ENCODE peak calls at places on chromosomes 4 and X, in eight cellular contexts. B is cardiac muscle cell, I is stomach, C is lower lobe of right lung, S is AG04450, X is transverse colon, R is pancreas, Y is GM06990. A is an unnamed sample.

GRCh38 chr4:42142586-42142985 is 9.9 kb downstream of the BEND4 start:
- DNase-seq in I (no peak), B (no peak), S (no peak), Y (no peak), R (no peak), C (no peak), X (no peak), A (no peak)

GRCh38 chrX:50281253-50281652 is 76.7 kb downstream of the CCNB3 start:
- DNase-seq in I (no peak), B (no peak), Y (no peak), S (no peak), R (peak; percentile 43), C (no peak), X (no peak), A (no peak)

GRCh38 chr4:168411318-168412150 is 68.8 kb downstream of the DDX60L start:
- DNase-seq in X (no peak), R (no peak), B (peak; percentile 74), S (peak; percentile 20), I (no peak), C (no peak), Y (no peak), A (no peak)

GRCh38 chrX:110569506-110569905 is 210.9 kb downstream of the RTL9 start:
- DNase-seq in Y (no peak), R (no peak), B (no peak), I (no peak), C (no peak), S (no peak), X (no peak), A (no peak)

GRCh38 chrX:15301924-15302323 is 13.5 kb downstream of the ASB11 start:
- DNase-seq in X (peak; percentile 35), C (peak; percentile 74), I (no peak), B (peak; percentile 36), Y (peak; percentile 1), R (peak; percentile 64), S (no peak), A (no peak)

GRCh38 chr4:7416745-7417432 is 17.8 kb downstream of the PSAPL1 start:
- DNase-seq in R (no peak), B (no peak), I (peak; percentile 20), Y (no peak), C (no peak), S (no peak), X (peak; percentile 0), A (no peak)

GRCh38 chr4:188246488-188246887 is 107.2 kb downstream of the TRIML1 start:
- DNase-seq in C (no peak), B (no peak), R (no peak), I (no peak), X (no peak), S (no peak), Y (no peak), A (no peak)

GRCh38 chrX:129957241-129958099 is 25.0 kb upstream of the BCORL1 start:
- DNase-seq in X (peak; percentile 78), R (peak; percentile 86), S (no peak), Y (peak; percentile 85), C (peak; percentile 86), B (peak; percentile 65), I (peak; percentile 70), A (no peak)

GRCh38 chr4:112284662-112285411 is 867 bp downstream of the TIFA start:
- DNase-seq in X (peak; percentile 27), I (no peak), B (peak; percentile 60), R (peak; percentile 57), C (peak; percentile 53), Y (no peak), S (no peak), A (no peak)

GRCh38 chrX:139969286-139969685 is 4.0 kb upstream of the CXorf66 start:
- DNase-seq in R (no peak), Y (no peak), C (no peak), B (no peak), I (no peak), S (no peak), X (no peak), A (no peak)

GRCh38 chr4:177444911-177445736 is 2.9 kb upstream of the AGA start:
- DNase-seq in C (no peak), B (no peak), X (no peak), R (no peak), I (no peak), S (no peak), Y (no peak), A (no peak)

GRCh38 chr4:168598191-168598590 is 101.3 kb downstream of the PALLD start:
- DNase-seq in C (no peak), I (no peak), R (no peak), B (peak; percentile 65), Y (no peak), X (no peak), S (no peak), A (no peak)

GRCh38 chrX:134868766-134869495 is 121.9 kb upstream of the SMIM10 start:
- DNase-seq in Y (no peak), R (no peak), B (peak; percentile 79), X (no peak), S (peak; percentile 38), I (no peak), C (no peak), A (no peak)

GRCh38 chrX:53481816-53482485 is 47.8 kb upstream of the HSD17B10 start:
- DNase-seq in C (peak; percentile 44), R (no peak), X (peak; percentile 66), I (peak; percentile 73), Y (peak; percentile 15), B (peak; percentile 69), S (peak; percentile 21), A (no peak)

GRCh38 chrX:56233100-56233499 is 944 bp downstream of the KLF8 start:
- DNase-seq in X (no peak), C (no peak), I (no peak), R (no peak), B (no peak), S (no peak), Y (no peak), A (no peak)

GRCh38 chrX:106588801-106589200 is 23.0 kb upstream of the RADX start:
- DNase-seq in R (no peak), C (no peak), X (no peak), Y (no peak), I (no peak), S (no peak), B (no peak), A (no peak)

GRCh38 chrX:120463241-120463640 is 5.9 kb downstream of the LAMP2 start:
- DNase-seq in Y (no peak), S (no peak), B (peak; percentile 83), I (no peak), C (no peak), X (no peak), R (no peak), A (no peak)

GRCh38 chrX:100289159-100289558 is 120.9 kb downstream of the PCDH19 start:
- DNase-seq in X (no peak), R (no peak), C (no peak), B (no peak), I (no peak), S (no peak), Y (no peak), A (no peak)

GRCh38 chr4:39255266-39255665 is 72.9 kb downstream of the WDR19 start:
- DNase-seq in R (no peak), I (no peak), Y (no peak), C (no peak), X (no peak), B (peak; percentile 60), S (no peak), A (no peak)
- TF ChIP-seq CTCF in R (no peak), I (no peak), Y (peak; percentile 11), C (no peak), X (no peak), B (peak; percentile 32), S (no peak), A (no peak)

DNA sequence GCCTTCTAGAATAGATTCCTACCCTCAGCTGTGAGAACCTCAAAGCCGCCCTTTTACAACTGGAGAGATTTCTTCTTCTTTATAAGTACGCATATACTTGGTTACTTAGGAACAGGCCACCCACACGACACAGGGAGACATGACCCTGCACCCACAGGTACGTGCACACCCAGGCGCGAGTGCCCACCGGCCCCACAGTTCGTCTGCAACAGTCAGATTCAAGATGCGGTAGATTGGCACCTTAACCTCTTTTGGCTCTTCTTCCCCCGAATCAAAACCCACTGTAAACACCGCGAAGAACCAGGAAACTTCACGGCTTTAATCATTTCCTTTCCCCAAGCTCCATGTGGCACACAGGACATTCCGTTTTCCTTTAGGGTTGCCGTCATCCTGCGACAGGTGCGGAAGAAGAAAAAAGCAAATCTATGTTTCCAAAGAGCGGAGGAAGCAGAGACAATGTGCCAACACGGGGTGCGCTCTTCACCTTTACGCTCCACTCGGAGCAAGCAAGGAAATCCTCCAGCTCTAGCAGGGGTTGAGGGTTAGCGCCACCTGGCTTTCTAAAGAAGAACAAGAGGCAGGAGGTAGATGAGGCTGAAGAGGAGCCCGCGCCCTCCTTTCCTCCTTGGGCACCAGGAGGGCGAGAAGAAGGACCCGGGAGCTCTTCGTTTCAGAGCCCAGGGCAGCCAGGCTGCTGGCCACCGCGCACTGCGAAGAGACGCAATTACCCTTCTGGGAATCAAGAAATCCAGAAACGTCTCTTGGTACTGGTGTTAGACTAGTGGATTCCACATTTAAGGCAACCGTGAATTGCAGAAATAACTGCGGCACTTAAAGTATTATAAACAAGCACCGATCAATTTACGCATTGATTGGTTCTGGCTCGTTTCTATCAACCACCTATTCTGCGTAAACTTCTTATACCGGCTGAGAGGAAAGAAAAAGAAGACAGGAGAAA is 35.7 kb downstream of the HAND2 start:
- DNase-seq in S (peak; percentile 41), C (peak; percentile 60), I (peak; percentile 65), B (peak; percentile 71), X (peak; percentile 71), Y (peak; percentile 38), R (peak; percentile 63), A (no peak)
- TF ChIP-seq CTCF in S (peak; percentile 88), C (peak; percentile 68), I (no peak), B (peak; percentile 78), X (peak; percentile 76), Y (peak; percentile 89), R (peak; percentile 66), A (no peak)

GRCh38 chr4:155400893-155401292 is 24.1 kb upstream of the MAP9 start:
- DNase-seq in R (no peak), X (no peak), Y (no peak), C (no peak), B (no peak), I (no peak), S (no peak), A (no peak)

GRCh38 chr4:155402941-155403340 is 26.2 kb upstream of the MAP9 start:
- DNase-seq in R (no peak), C (no peak), S (no peak), I (no peak), X (no peak), Y (no peak), B (peak; percentile 12), A (no peak)

GRCh38 chr4:155405059-155405458 is 28.3 kb upstream of the MAP9 start:
- DNase-seq in S (peak; percentile 16), Y (no peak), B (peak; percentile 76), R (no peak), C (no peak), X (no peak), I (no peak), A (no peak)

GRCh38 chr4:155407480-155407879 is 30.7 kb upstream of the MAP9 start:
- DNase-seq in X (no peak), S (no peak), Y (no peak), R (no peak), I (no peak), B (no peak), C (no peak), A (no peak)

GRCh38 chr4:155403886-155404285 is 27.1 kb upstream of the MAP9 start:
- DNase-seq in I (no peak), R (no peak), C (no peak), X (no peak), B (peak; percentile 75), Y (no peak), S (no peak), A (no peak)
- TF ChIP-seq CTCF in I (no peak), R (no peak), C (peak; percentile 40), X (peak; percentile 28), B (peak; percentile 36), Y (peak; percentile 4), S (peak; percentile 49), A (no peak)

GRCh38 chr4:27861381-27861787 is 1000.7 kb downstream of the STIM2 start:
- DNase-seq in B (peak; percentile 49), X (no peak), S (no peak), I (peak; percentile 48), C (no peak), R (no peak), Y (no peak), A (no peak)
- TF ChIP-seq CTCF in B (peak; percentile 49), X (no peak), S (peak; percentile 58), I (no peak), C (peak; percentile 34), R (no peak), Y (peak; percentile 11), A (no peak)

A was measured in omental fat pad.